ENCODE peak calls at places on chromosome 1, in seven cellular contexts. One of them, this sample, is unnamed.

GRCh38 chr1:85584264-85584781 is 3.8 kb downstream of the CCN1 start:
- DNase-seq in AG04450: peak
- DNase-seq in sigmoid colon: no peak
- DNase-seq in psoas muscle: no peak
- DNase-seq in Caco-2: no peak
- DNase-seq in cardiac muscle cell: peak
- DNase-seq in colonic mucosa: no peak
- DNase-seq in this sample: no peak

GRCh38 chr1:172613294-172613693 is 45.6 kb upstream of the FASLG start:
- DNase-seq in psoas muscle: no peak
- DNase-seq in Caco-2: no peak
- DNase-seq in sigmoid colon: no peak
- DNase-seq in cardiac muscle cell: no peak
- DNase-seq in colonic mucosa: no peak
- DNase-seq in AG04450: no peak
- DNase-seq in this sample: no peak

GRCh38 chr1:47963093-47963492 is 34.1 kb downstream of the TRABD2B start:
- DNase-seq in sigmoid colon: no peak
- DNase-seq in Caco-2: no peak
- DNase-seq in cardiac muscle cell: no peak
- DNase-seq in AG04450: no peak
- DNase-seq in psoas muscle: no peak
- DNase-seq in colonic mucosa: no peak
- DNase-seq in this sample: no peak

GRCh38 chr1:231284441-231284840 is 43.4 kb downstream of the GNPAT start:
- DNase-seq in AG04450: no peak
- DNase-seq in Caco-2: no peak
- DNase-seq in sigmoid colon: no peak
- DNase-seq in psoas muscle: no peak
- DNase-seq in colonic mucosa: no peak
- DNase-seq in cardiac muscle cell: no peak
- DNase-seq in this sample: no peak

GRCh38 chr1:214476958-214477870 is 74.2 kb downstream of the PTPN14 start:
- DNase-seq in AG04450: peak
- DNase-seq in colonic mucosa: no peak
- DNase-seq in cardiac muscle cell: peak
- DNase-seq in Caco-2: peak
- DNase-seq in psoas muscle: no peak
- DNase-seq in sigmoid colon: no peak
- DNase-seq in this sample: no peak

GRCh38 chr1:27526569-27527222 is 36.7 kb upstream of the WASF2 start:
- DNase-seq in cardiac muscle cell: no peak
- DNase-seq in AG04450: no peak
- DNase-seq in colonic mucosa: no peak
- DNase-seq in sigmoid colon: no peak
- DNase-seq in Caco-2: no peak
- DNase-seq in psoas muscle: peak
- DNase-seq in this sample: no peak

GRCh38 chr1:97553975-97554374 is 366.9 kb downstream of the DPYD start:
- DNase-seq in AG04450: no peak
- DNase-seq in psoas muscle: no peak
- DNase-seq in colonic mucosa: no peak
- DNase-seq in sigmoid colon: no peak
- DNase-seq in cardiac muscle cell: no peak
- DNase-seq in Caco-2: no peak
- DNase-seq in this sample: no peak

GRCh38 chr1:245715970-245716369 is 561.2 kb downstream of the KIF26B start:
- DNase-seq in cardiac muscle cell: no peak
- DNase-seq in AG04450: peak
- DNase-seq in colonic mucosa: no peak
- DNase-seq in Caco-2: peak
- DNase-seq in psoas muscle: no peak
- DNase-seq in sigmoid colon: no peak
- DNase-seq in this sample: no peak

GRCh38 chr1:15210651-15211390 is 36.2 kb upstream of the FHAD1 start:
- DNase-seq in colonic mucosa: no peak
- DNase-seq in sigmoid colon: peak
- DNase-seq in Caco-2: no peak
- DNase-seq in AG04450: no peak
- DNase-seq in cardiac muscle cell: no peak
- DNase-seq in psoas muscle: peak
- DNase-seq in this sample: peak

GRCh38 chr1:29236743-29236992 is 346 bp downstream of the PTPRU start:
- DNase-seq in Caco-2: no peak
- DNase-seq in cardiac muscle cell: no peak
- DNase-seq in psoas muscle: no peak
- DNase-seq in AG04450: no peak
- DNase-seq in sigmoid colon: no peak
- DNase-seq in colonic mucosa: no peak
- DNase-seq in this sample: no peak

GRCh38 chr1:162186406-162186805 is 116.9 kb downstream of the NOS1AP start:
- DNase-seq in Caco-2: no peak
- DNase-seq in cardiac muscle cell: no peak
- DNase-seq in psoas muscle: no peak
- DNase-seq in sigmoid colon: no peak
- DNase-seq in AG04450: no peak
- DNase-seq in colonic mucosa: no peak
- DNase-seq in this sample: no peak

GRCh38 chr1:205235921-205236320 is 8.2 kb downstream of the TMCC2 start:
- DNase-seq in Caco-2: no peak
- DNase-seq in cardiac muscle cell: no peak
- DNase-seq in psoas muscle: no peak
- DNase-seq in colonic mucosa: no peak
- DNase-seq in sigmoid colon: no peak
- DNase-seq in AG04450: no peak
- DNase-seq in this sample: no peak

GRCh38 chr1:67735806-67736627 is 51.0 kb downstream of the GADD45A start:
- DNase-seq in psoas muscle: peak
- DNase-seq in AG04450: peak
- DNase-seq in sigmoid colon: peak
- DNase-seq in cardiac muscle cell: no peak
- DNase-seq in Caco-2: no peak
- DNase-seq in colonic mucosa: peak
- DNase-seq in this sample: peak

GRCh38 chr1:218904401-218904800 is 269.3 kb upstream of the LYPLAL1 start:
- DNase-seq in cardiac muscle cell: no peak
- DNase-seq in sigmoid colon: no peak
- DNase-seq in Caco-2: no peak
- DNase-seq in psoas muscle: no peak
- DNase-seq in AG04450: no peak
- DNase-seq in colonic mucosa: no peak
- DNase-seq in this sample: no peak

GRCh38 chr1:81547261-81547911 is 253.3 kb upstream of the ADGRL2 start:
- DNase-seq in Caco-2: no peak
- DNase-seq in cardiac muscle cell: no peak
- DNase-seq in AG04450: no peak
- DNase-seq in sigmoid colon: no peak
- DNase-seq in colonic mucosa: no peak
- DNase-seq in psoas muscle: no peak
- DNase-seq in this sample: no peak

GRCh38 chr1:81550753-81551152 is 250.0 kb upstream of the ADGRL2 start:
- DNase-seq in cardiac muscle cell: no peak
- DNase-seq in colonic mucosa: peak
- DNase-seq in sigmoid colon: no peak
- DNase-seq in AG04450: no peak
- DNase-seq in Caco-2: peak
- DNase-seq in psoas muscle: no peak
- DNase-seq in this sample: no peak

GRCh38 chr1:81547912-81548303 is 252.8 kb upstream of the ADGRL2 start:
- DNase-seq in psoas muscle: no peak
- DNase-seq in AG04450: no peak
- DNase-seq in sigmoid colon: no peak
- DNase-seq in cardiac muscle cell: no peak
- DNase-seq in colonic mucosa: no peak
- DNase-seq in Caco-2: no peak
- DNase-seq in this sample: no peak

GRCh38 chr1:81548918-81549587 is 251.7 kb upstream of the ADGRL2 start:
- DNase-seq in Caco-2: no peak
- DNase-seq in sigmoid colon: no peak
- DNase-seq in psoas muscle: no peak
- DNase-seq in colonic mucosa: no peak
- DNase-seq in AG04450: no peak
- DNase-seq in cardiac muscle cell: no peak
- DNase-seq in this sample: no peak

GRCh38 chr1:81549588-81550127 is 251.1 kb upstream of the ADGRL2 start:
- DNase-seq in Caco-2: peak
- DNase-seq in psoas muscle: no peak
- DNase-seq in sigmoid colon: no peak
- DNase-seq in cardiac muscle cell: peak
- DNase-seq in colonic mucosa: no peak
- DNase-seq in AG04450: peak
- DNase-seq in this sample: no peak
- TF ChIP-seq CTCF in Caco-2: peak
- TF ChIP-seq CTCF in psoas muscle: peak
- TF ChIP-seq CTCF in sigmoid colon: peak
- TF ChIP-seq CTCF in cardiac muscle cell: peak
- TF ChIP-seq CTCF in colonic mucosa: peak
- TF ChIP-seq CTCF in AG04450: peak
- TF ChIP-seq CTCF in this sample: peak

GRCh38 chr1:197614916-197615692 is 160.2 kb downstream of the DENND1B start:
- DNase-seq in cardiac muscle cell: peak
- DNase-seq in Caco-2: peak
- DNase-seq in sigmoid colon: no peak
- DNase-seq in psoas muscle: no peak
- DNase-seq in AG04450: peak
- DNase-seq in colonic mucosa: peak
- DNase-seq in this sample: no peak
- TF ChIP-seq CTCF in cardiac muscle cell: peak
- TF ChIP-seq CTCF in Caco-2: peak
- TF ChIP-seq CTCF in sigmoid colon: peak
- TF ChIP-seq CTCF in psoas muscle: peak
- TF ChIP-seq CTCF in AG04450: peak
- TF ChIP-seq CTCF in colonic mucosa: peak
- TF ChIP-seq CTCF in this sample: peak

GRCh38 chr1:20321573-20321972 is 30.9 kb downstream of the VWA5B1 start:
- DNase-seq in Caco-2: no peak
- DNase-seq in colonic mucosa: no peak
- DNase-seq in AG04450: no peak
- DNase-seq in cardiac muscle cell: no peak
- DNase-seq in psoas muscle: no peak
- DNase-seq in sigmoid colon: no peak
- DNase-seq in this sample: no peak
- TF ChIP-seq CTCF in Caco-2: no peak
- TF ChIP-seq CTCF in colonic mucosa: no peak
- TF ChIP-seq CTCF in AG04450: no peak
- TF ChIP-seq CTCF in cardiac muscle cell: no peak
- TF ChIP-seq CTCF in psoas muscle: no peak
- TF ChIP-seq CTCF in sigmoid colon: no peak
- TF ChIP-seq CTCF in this sample: no peak

GRCh38 chr1:223714421-223714724 is 2.0 kb downstream of the CAPN2 start:
- DNase-seq in cardiac muscle cell: no peak
- DNase-seq in Caco-2: no peak
- DNase-seq in sigmoid colon: no peak
- DNase-seq in colonic mucosa: no peak
- DNase-seq in psoas muscle: no peak
- DNase-seq in AG04450: no peak
- DNase-seq in this sample: no peak

GRCh38 chr1:223715710-223716103 is 3.4 kb downstream of the CAPN2 start:
- DNase-seq in sigmoid colon: no peak
- DNase-seq in colonic mucosa: no peak
- DNase-seq in Caco-2: no peak
- DNase-seq in cardiac muscle cell: no peak
- DNase-seq in psoas muscle: no peak
- DNase-seq in AG04450: no peak
- DNase-seq in this sample: no peak

GRCh38 chr1:223713546-223714420 is 1.4 kb downstream of the CAPN2 start:
- DNase-seq in sigmoid colon: no peak
- DNase-seq in Caco-2: no peak
- DNase-seq in colonic mucosa: peak
- DNase-seq in psoas muscle: no peak
- DNase-seq in AG04450: no peak
- DNase-seq in cardiac muscle cell: no peak
- DNase-seq in this sample: no peak

GRCh38 chr1:223716302-223716862 is 4.0 kb downstream of the CAPN2 start:
- DNase-seq in AG04450: no peak
- DNase-seq in colonic mucosa: no peak
- DNase-seq in sigmoid colon: no peak
- DNase-seq in cardiac muscle cell: no peak
- DNase-seq in Caco-2: no peak
- DNase-seq in psoas muscle: no peak
- DNase-seq in this sample: no peak

GRCh38 chr1:223714849-223715709 is 2.7 kb downstream of the CAPN2 start:
- DNase-seq in colonic mucosa: peak
- DNase-seq in sigmoid colon: no peak
- DNase-seq in AG04450: no peak
- DNase-seq in psoas muscle: no peak
- DNase-seq in cardiac muscle cell: no peak
- DNase-seq in Caco-2: peak
- DNase-seq in this sample: no peak
- TF ChIP-seq CTCF in colonic mucosa: no peak
- TF ChIP-seq CTCF in sigmoid colon: no peak
- TF ChIP-seq CTCF in AG04450: no peak
- TF ChIP-seq CTCF in psoas muscle: no peak
- TF ChIP-seq CTCF in cardiac muscle cell: no peak
- TF ChIP-seq CTCF in Caco-2: no peak
- TF ChIP-seq CTCF in this sample: no peak

GRCh38 chr1:227901906-227902640 is 45.7 kb downstream of the WNT9A start:
- DNase-seq in AG04450: no peak
- DNase-seq in cardiac muscle cell: no peak
- DNase-seq in colonic mucosa: no peak
- DNase-seq in Caco-2: peak
- DNase-seq in sigmoid colon: peak
- DNase-seq in psoas muscle: peak
- DNase-seq in this sample: peak
- TF ChIP-seq CTCF in AG04450: no peak
- TF ChIP-seq CTCF in cardiac muscle cell: peak
- TF ChIP-seq CTCF in colonic mucosa: no peak
- TF ChIP-seq CTCF in Caco-2: peak
- TF ChIP-seq CTCF in sigmoid colon: no peak
- TF ChIP-seq CTCF in psoas muscle: no peak
- TF ChIP-seq CTCF in this sample: no peak

GRCh38 chr1:34985063-34985770 is at the start of gene TMEM35B:
- DNase-seq in sigmoid colon: peak
- DNase-seq in cardiac muscle cell: peak
- DNase-seq in psoas muscle: peak
- DNase-seq in AG04450: no peak
- DNase-seq in Caco-2: peak
- DNase-seq in colonic mucosa: peak
- DNase-seq in this sample: peak
- TF ChIP-seq CTCF in sigmoid colon: no peak
- TF ChIP-seq CTCF in cardiac muscle cell: peak
- TF ChIP-seq CTCF in psoas muscle: no peak
- TF ChIP-seq CTCF in AG04450: peak
- TF ChIP-seq CTCF in Caco-2: peak
- TF ChIP-seq CTCF in colonic mucosa: no peak
- TF ChIP-seq CTCF in this sample: no peak

GRCh38 chr1:225809842-225810578 is at the start of gene EPHX1:
- DNase-seq in Caco-2: peak
- DNase-seq in AG04450: peak
- DNase-seq in cardiac muscle cell: peak
- DNase-seq in psoas muscle: peak
- DNase-seq in sigmoid colon: peak
- DNase-seq in colonic mucosa: peak
- DNase-seq in this sample: peak
- TF ChIP-seq CTCF in Caco-2: peak
- TF ChIP-seq CTCF in AG04450: peak
- TF ChIP-seq CTCF in cardiac muscle cell: peak
- TF ChIP-seq CTCF in psoas muscle: peak
- TF ChIP-seq CTCF in sigmoid colon: peak
- TF ChIP-seq CTCF in colonic mucosa: no peak
- TF ChIP-seq CTCF in this sample: peak